ENCODE peak calls at places on chromosomes 5 and 9, in five cellular contexts. L is amniotic stem cell, E is GM04504, B is foreskin fibroblast, W is aorta. P is an unnamed sample.

GRCh38 chr5:175131432-175131831 is 312.6 kb downstream of the DRD1 start:
- DNase-seq in L (no peak), E (no peak), B (no peak), W (no peak), P (no peak)

GRCh38 chr5:176817369-176817841 is 7.0 kb downstream of the UNC5A start:
- DNase-seq in L (no peak), E (no peak), B (no peak), W (no peak), P (no peak)

GRCh38 chr5:150577378-150577777 is 63.1 kb upstream of the SYNPO start:
- DNase-seq in L (no peak), E (no peak), B (no peak), W (peak), P (no peak)

GRCh38 chr5:133222521-133222920 is 170.7 kb downstream of the HSPA4 start:
- DNase-seq in L (no peak), E (no peak), B (no peak), W (no peak), P (no peak)

GRCh38 chr9:6984941-6985578 is 227.3 kb downstream of the KDM4C start:
- DNase-seq in L (no peak), E (no peak), B (no peak), W (no peak), P (no peak)

GRCh38 chr9:105296889-105297288 is 52.4 kb downstream of the SLC44A1 start:
- DNase-seq in L (peak), E (peak), B (peak), W (no peak), P (no peak)

GRCh38 chr5:43106290-43106638 is 14.4 kb upstream of the ZNF131 start:
- DNase-seq in L (no peak), E (no peak), B (no peak), W (no peak), P (no peak)

GRCh38 chr9:106883030-106883429 is 20.1 kb downstream of the ZNF462 start:
- DNase-seq in L (no peak), E (no peak), B (no peak), W (no peak), P (no peak)

GRCh38 chr5:37836173-37837100 is 3.4 kb downstream of the GDNF start:
- DNase-seq in L (no peak), E (no peak), B (peak), W (no peak), P (no peak)

GRCh38 chr5:138303365-138303764 is 28.2 kb downstream of the CDC25C start:
- DNase-seq in L (no peak), E (peak), B (peak), W (no peak), P (peak)

GRCh38 chr5:167147879-167148278 is 1143.6 kb upstream of the WWC1 start:
- DNase-seq in L (no peak), E (no peak), B (no peak), W (no peak), P (no peak)

GRCh38 chr5:154620406-154620805 is 134.8 kb upstream of the LARP1 start:
- DNase-seq in L (no peak), E (no peak), B (no peak), W (no peak), P (no peak)

GRCh38 chr9:108377382-108377781 is 478.4 kb downstream of the ACTL7B start:
- DNase-seq in L (no peak), E (no peak), B (no peak), W (no peak), P (no peak)

GRCh38 chr9:134335095-134335489 is 8.8 kb downstream of the RXRA start:
- DNase-seq in L (no peak), E (no peak), B (peak), W (no peak), P (no peak)

GRCh38 chr5:75640395-75640794 is 29.1 kb downstream of the ANKDD1B start:
- DNase-seq in L (no peak), E (peak), B (peak), W (no peak), P (peak)

GRCh38 chr5:133707629-133708028 is 95.3 kb upstream of the FSTL4 start:
- DNase-seq in L (no peak), E (no peak), B (no peak), W (no peak), P (no peak)

GRCh38 chr9:93380410-93381060 is 71.0 kb upstream of the FAM120A start:
- DNase-seq in L (no peak), E (no peak), B (no peak), W (no peak), P (no peak)

GRCh38 chr9:137294684-137295312 is 7.3 kb downstream of the NRARP start:
- DNase-seq in L (no peak), E (no peak), B (peak), W (no peak), P (no peak)

GRCh38 chr5:137040641-137041340 is 458.3 kb downstream of the SPOCK1 start:
- DNase-seq in L (no peak), E (no peak), B (peak), W (no peak), P (no peak)

GRCh38 chr9:75889577-75889976 is 896 bp upstream of the PCSK5 start:
- DNase-seq in L (no peak), E (no peak), B (no peak), W (no peak), P (no peak)

GRCh38 chr5:76544268-76544926 is 78.8 kb downstream of the F2RL2 start:
- DNase-seq in L (no peak), E (no peak), B (peak), W (no peak), P (no peak)

GRCh38 chr9:37676411-37676830 is 25.7 kb downstream of the FRMPD1 start:
- DNase-seq in L (no peak), E (no peak), B (peak), W (no peak), P (no peak)

GRCh38 chr9:115234094-115234493 is 116.1 kb upstream of the TNC start:
- DNase-seq in L (no peak), E (peak), B (peak), W (no peak), P (peak)

GRCh38 chr9:33161589-33162132 is 5.5 kb downstream of the B4GALT1 start:
- DNase-seq in L (no peak), E (no peak), B (no peak), W (no peak), P (no peak)

GRCh38 chr9:11549311-11549794 is 936.6 kb upstream of the PTPRD start:
- DNase-seq in L (no peak), E (no peak), B (no peak), W (no peak), P (no peak)

GRCh38 chr5:124546643-124547042 is 199.8 kb downstream of the ZNF608 start:
- DNase-seq in L (no peak), E (no peak), B (peak), W (no peak), P (peak)